ENCODE peak calls at places on chromosome 11, in five cellular contexts. One of them, this sample, is unnamed.

GRCh38 chr11:64146036-64146943 is 19.6 kb downstream of the MACROD1 start:
- DNase-seq in SW480: peak
- DNase-seq in GM10248: peak
- DNase-seq in GM18507: peak
- DNase-seq in fibroblast of lung: no peak
- DNase-seq in this sample: peak

GRCh38 chr11:13685461-13686108 is 17.1 kb downstream of the FAR1 start:
- DNase-seq in GM18507: no peak
- DNase-seq in fibroblast of lung: peak
- DNase-seq in SW480: no peak
- DNase-seq in GM10248: no peak
- DNase-seq in this sample: no peak

GRCh38 chr11:17513853-17514252 is 30.4 kb downstream of the USH1C start:
- DNase-seq in GM18507: no peak
- DNase-seq in fibroblast of lung: no peak
- DNase-seq in GM10248: no peak
- DNase-seq in SW480: no peak
- DNase-seq in this sample: no peak

GRCh38 chr11:127055240-127055639 is 54.7 kb upstream of the KIRREL3 start:
- DNase-seq in GM10248: no peak
- DNase-seq in GM18507: no peak
- DNase-seq in SW480: no peak
- DNase-seq in fibroblast of lung: no peak
- DNase-seq in this sample: no peak

GRCh38 chr11:61532136-61533038 is 23.8 kb downstream of the LRRC10B start:
- DNase-seq in GM18507: peak
- DNase-seq in SW480: peak
- DNase-seq in fibroblast of lung: no peak
- DNase-seq in GM10248: peak
- DNase-seq in this sample: peak

GRCh38 chr11:10481567-10482349 is 26.7 kb downstream of the AMPD3 start:
- DNase-seq in GM18507: no peak
- DNase-seq in SW480: no peak
- DNase-seq in GM10248: no peak
- DNase-seq in fibroblast of lung: no peak
- DNase-seq in this sample: no peak

GRCh38 chr11:109015283-109015682 is 350.4 kb downstream of the DDX10 start:
- DNase-seq in GM18507: no peak
- DNase-seq in SW480: no peak
- DNase-seq in GM10248: no peak
- DNase-seq in fibroblast of lung: peak
- DNase-seq in this sample: no peak

GRCh38 chr11:119340335-119341221 is at the start of gene C1QTNF5:
- DNase-seq in fibroblast of lung: peak
- DNase-seq in SW480: no peak
- DNase-seq in GM18507: no peak
- DNase-seq in GM10248: no peak
- DNase-seq in this sample: no peak

GRCh38 chr11:42161886-42162285 is 702.4 kb upstream of the LRRC4C start:
- DNase-seq in fibroblast of lung: peak
- DNase-seq in GM10248: no peak
- DNase-seq in SW480: no peak
- DNase-seq in GM18507: no peak
- DNase-seq in this sample: no peak

GRCh38 chr11:111494040-111494439 is 18.1 kb downstream of the BTG4 start:
- DNase-seq in GM18507: no peak
- DNase-seq in GM10248: no peak
- DNase-seq in fibroblast of lung: no peak
- DNase-seq in SW480: no peak
- DNase-seq in this sample: no peak

GRCh38 chr11:9076661-9077060 is 14.7 kb downstream of the SCUBE2 start:
- DNase-seq in GM10248: no peak
- DNase-seq in GM18507: no peak
- DNase-seq in fibroblast of lung: no peak
- DNase-seq in SW480: no peak
- DNase-seq in this sample: no peak

GRCh38 chr11:76348348-76348747 is 32.6 kb downstream of the THAP12 start:
- DNase-seq in fibroblast of lung: no peak
- DNase-seq in SW480: no peak
- DNase-seq in GM18507: no peak
- DNase-seq in GM10248: no peak
- DNase-seq in this sample: no peak

GRCh38 chr11:83132191-83132590 is 24.7 kb upstream of the PCF11 start:
- DNase-seq in GM18507: no peak
- DNase-seq in GM10248: no peak
- DNase-seq in SW480: no peak
- DNase-seq in fibroblast of lung: no peak
- DNase-seq in this sample: no peak

GRCh38 chr11:95229199-95230053 is 1.6 kb downstream of the SESN3 start:
- DNase-seq in GM18507: no peak
- DNase-seq in fibroblast of lung: peak
- DNase-seq in SW480: peak
- DNase-seq in GM10248: no peak
- DNase-seq in this sample: no peak

GRCh38 chr11:45900916-45901617 is 6.0 kb downstream of the FREY1 start:
- DNase-seq in SW480: no peak
- DNase-seq in fibroblast of lung: no peak
- DNase-seq in GM10248: no peak
- DNase-seq in GM18507: no peak
- DNase-seq in this sample: no peak

GRCh38 chr11:114111369-114112042 is 52.0 kb downstream of the ZBTB16 start:
- DNase-seq in GM10248: no peak
- DNase-seq in fibroblast of lung: no peak
- DNase-seq in SW480: no peak
- DNase-seq in GM18507: no peak
- DNase-seq in this sample: no peak

GRCh38 chr11:34890812-34891211 is 25.4 kb downstream of the APIP start:
- DNase-seq in fibroblast of lung: peak
- DNase-seq in SW480: peak
- DNase-seq in GM18507: no peak
- DNase-seq in GM10248: peak
- DNase-seq in this sample: peak

GRCh38 chr11:71240061-71240690 is 12.2 kb downstream of the SHANK2 start:
- DNase-seq in SW480: no peak
- DNase-seq in fibroblast of lung: no peak
- DNase-seq in GM10248: no peak
- DNase-seq in GM18507: no peak
- DNase-seq in this sample: no peak

GRCh38 chr11:46541593-46542371 is 52.0 kb downstream of the AMBRA1 start:
- DNase-seq in GM18507: no peak
- DNase-seq in fibroblast of lung: no peak
- DNase-seq in SW480: no peak
- DNase-seq in GM10248: no peak
- DNase-seq in this sample: no peak

GRCh38 chr11:130825621-130826020 is 90.7 kb downstream of the SNX19 start:
- DNase-seq in SW480: no peak
- DNase-seq in GM18507: no peak
- DNase-seq in fibroblast of lung: no peak
- DNase-seq in GM10248: no peak
- DNase-seq in this sample: no peak

GRCh38 chr11:6876914-6877313 is 489 bp downstream of the OR10A4 start:
- DNase-seq in GM18507: no peak
- DNase-seq in fibroblast of lung: no peak
- DNase-seq in GM10248: no peak
- DNase-seq in SW480: no peak
- DNase-seq in this sample: no peak

GRCh38 chr11:6615882-6616585 is 3.2 kb downstream of the TPP1 start:
- DNase-seq in fibroblast of lung: peak
- DNase-seq in GM10248: no peak
- DNase-seq in SW480: no peak
- DNase-seq in GM18507: no peak
- DNase-seq in this sample: no peak

GRCh38 chr11:35039076-35039475 is 99.9 kb upstream of the CD44 start:
- DNase-seq in GM10248: no peak
- DNase-seq in SW480: no peak
- DNase-seq in GM18507: no peak
- DNase-seq in fibroblast of lung: no peak
- DNase-seq in this sample: no peak